ENCODE peak calls at places on chromosomes 7 and 10, in seven cellular contexts. One of them, this sample, is unnamed.

GRCh38 chr7:154575497-154575896 is 427.4 kb downstream of the PAXIP1 start:
- DNase-seq in hepatic stellate cell: no peak
- DNase-seq in activated CD4-positive, alpha-beta T cell treated with anti-CD3 and anti-CD28 coated beads for 48 hours: no peak
- DNase-seq in T1000: no peak
- DNase-seq in fibroblast of pulmonary artery: no peak
- DNase-seq in amygdala: no peak
- DNase-seq in CD8-positive, alpha-beta memory T cell: no peak
- DNase-seq in this sample: no peak

GRCh38 chr7:22082886-22083710 is 137.4 kb upstream of the CDCA7L start:
- DNase-seq in activated CD4-positive, alpha-beta T cell treated with anti-CD3 and anti-CD28 coated beads for 48 hours: peak
- DNase-seq in amygdala: peak
- DNase-seq in CD8-positive, alpha-beta memory T cell: peak
- DNase-seq in T1000: peak
- DNase-seq in fibroblast of pulmonary artery: peak
- DNase-seq in hepatic stellate cell: peak
- DNase-seq in this sample: peak

GRCh38 chr10:30770816-30771215 is 141.3 kb upstream of the LYZL2 start:
- DNase-seq in activated CD4-positive, alpha-beta T cell treated with anti-CD3 and anti-CD28 coated beads for 48 hours: no peak
- DNase-seq in amygdala: no peak
- DNase-seq in fibroblast of pulmonary artery: no peak
- DNase-seq in hepatic stellate cell: no peak
- DNase-seq in CD8-positive, alpha-beta memory T cell: no peak
- DNase-seq in T1000: no peak
- DNase-seq in this sample: no peak

GRCh38 chr7:44291733-44292395 is 33.5 kb downstream of the CAMK2B start:
- DNase-seq in fibroblast of pulmonary artery: peak
- DNase-seq in T1000: no peak
- DNase-seq in activated CD4-positive, alpha-beta T cell treated with anti-CD3 and anti-CD28 coated beads for 48 hours: peak
- DNase-seq in hepatic stellate cell: peak
- DNase-seq in amygdala: no peak
- DNase-seq in CD8-positive, alpha-beta memory T cell: no peak
- DNase-seq in this sample: no peak

GRCh38 chr7:158945514-158945913 is 89.2 kb downstream of the DYNC2I1 start:
- DNase-seq in fibroblast of pulmonary artery: no peak
- DNase-seq in amygdala: no peak
- DNase-seq in T1000: no peak
- DNase-seq in activated CD4-positive, alpha-beta T cell treated with anti-CD3 and anti-CD28 coated beads for 48 hours: no peak
- DNase-seq in hepatic stellate cell: no peak
- DNase-seq in CD8-positive, alpha-beta memory T cell: no peak
- DNase-seq in this sample: no peak

GRCh38 chr10:131025333-131025732 is 286.2 kb downstream of the TCERG1L start:
- DNase-seq in CD8-positive, alpha-beta memory T cell: no peak
- DNase-seq in hepatic stellate cell: no peak
- DNase-seq in T1000: no peak
- DNase-seq in amygdala: no peak
- DNase-seq in fibroblast of pulmonary artery: no peak
- DNase-seq in activated CD4-positive, alpha-beta T cell treated with anti-CD3 and anti-CD28 coated beads for 48 hours: no peak
- DNase-seq in this sample: no peak

GRCh38 chr10:61175331-61175730 is 231.3 kb upstream of the RHOBTB1 start:
- DNase-seq in CD8-positive, alpha-beta memory T cell: no peak
- DNase-seq in hepatic stellate cell: no peak
- DNase-seq in fibroblast of pulmonary artery: no peak
- DNase-seq in amygdala: no peak
- DNase-seq in activated CD4-positive, alpha-beta T cell treated with anti-CD3 and anti-CD28 coated beads for 48 hours: no peak
- DNase-seq in T1000: no peak
- DNase-seq in this sample: no peak

GRCh38 chr7:5435291-5436002 is 11.8 kb upstream of the TNRC18 start:
- DNase-seq in hepatic stellate cell: no peak
- DNase-seq in fibroblast of pulmonary artery: no peak
- DNase-seq in CD8-positive, alpha-beta memory T cell: no peak
- DNase-seq in T1000: no peak
- DNase-seq in amygdala: no peak
- DNase-seq in activated CD4-positive, alpha-beta T cell treated with anti-CD3 and anti-CD28 coated beads for 48 hours: no peak
- DNase-seq in this sample: no peak

GRCh38 chr10:28822719-28823464 is 145.6 kb downstream of the BAMBI start:
- DNase-seq in CD8-positive, alpha-beta memory T cell: no peak
- DNase-seq in activated CD4-positive, alpha-beta T cell treated with anti-CD3 and anti-CD28 coated beads for 48 hours: no peak
- DNase-seq in T1000: no peak
- DNase-seq in fibroblast of pulmonary artery: no peak
- DNase-seq in amygdala: no peak
- DNase-seq in hepatic stellate cell: no peak
- DNase-seq in this sample: no peak

GRCh38 chr7:4159761-4160554 is 522.1 kb upstream of the FOXK1 start:
- DNase-seq in fibroblast of pulmonary artery: no peak
- DNase-seq in activated CD4-positive, alpha-beta T cell treated with anti-CD3 and anti-CD28 coated beads for 48 hours: no peak
- DNase-seq in CD8-positive, alpha-beta memory T cell: no peak
- DNase-seq in hepatic stellate cell: no peak
- DNase-seq in amygdala: no peak
- DNase-seq in T1000: no peak
- DNase-seq in this sample: no peak

GRCh38 chr10:117933036-117933435 is 113.7 kb downstream of the RAB11FIP2 start:
- DNase-seq in fibroblast of pulmonary artery: no peak
- DNase-seq in CD8-positive, alpha-beta memory T cell: no peak
- DNase-seq in T1000: no peak
- DNase-seq in activated CD4-positive, alpha-beta T cell treated with anti-CD3 and anti-CD28 coated beads for 48 hours: no peak
- DNase-seq in amygdala: no peak
- DNase-seq in hepatic stellate cell: no peak
- DNase-seq in this sample: no peak

GRCh38 chr7:129989466-129989865 is 36.7 kb upstream of the UBE2H start:
- DNase-seq in T1000: no peak
- DNase-seq in hepatic stellate cell: no peak
- DNase-seq in amygdala: no peak
- DNase-seq in fibroblast of pulmonary artery: no peak
- DNase-seq in CD8-positive, alpha-beta memory T cell: no peak
- DNase-seq in activated CD4-positive, alpha-beta T cell treated with anti-CD3 and anti-CD28 coated beads for 48 hours: peak
- DNase-seq in this sample: no peak

GRCh38 chr7:30845426-30846135 is 66.1 kb upstream of the AQP1 start:
- DNase-seq in amygdala: no peak
- DNase-seq in fibroblast of pulmonary artery: peak
- DNase-seq in hepatic stellate cell: peak
- DNase-seq in activated CD4-positive, alpha-beta T cell treated with anti-CD3 and anti-CD28 coated beads for 48 hours: no peak
- DNase-seq in T1000: no peak
- DNase-seq in CD8-positive, alpha-beta memory T cell: no peak
- DNase-seq in this sample: no peak

GRCh38 chr7:21355406-21355874 is 72.4 kb upstream of the SP4 start:
- DNase-seq in activated CD4-positive, alpha-beta T cell treated with anti-CD3 and anti-CD28 coated beads for 48 hours: peak
- DNase-seq in CD8-positive, alpha-beta memory T cell: peak
- DNase-seq in T1000: no peak
- DNase-seq in fibroblast of pulmonary artery: no peak
- DNase-seq in amygdala: no peak
- DNase-seq in hepatic stellate cell: no peak
- DNase-seq in this sample: peak

GRCh38 chr7:137850586-137850985 is 3.8 kb upstream of the DGKI start:
- DNase-seq in T1000: no peak
- DNase-seq in amygdala: no peak
- DNase-seq in hepatic stellate cell: no peak
- DNase-seq in fibroblast of pulmonary artery: no peak
- DNase-seq in CD8-positive, alpha-beta memory T cell: no peak
- DNase-seq in activated CD4-positive, alpha-beta T cell treated with anti-CD3 and anti-CD28 coated beads for 48 hours: no peak
- DNase-seq in this sample: no peak

This sample was measured in GM12892.